ENCODE peak calls at places on chromosomes 16 and 17, in nine cellular contexts. H, B, N, L, S, Q, G, F and U are unnamed samples.

GRCh38 chr16:67312450-67313118 is 14.0 kb downstream of the KCTD19 start:
- DNase-seq in H (no peak), B (no peak), N (no peak), L (no peak), S (no peak), Q (no peak), G (peak), F (no peak), U (no peak)

GRCh38 chr16:8537691-8538342 is 52.5 kb downstream of the TMEM114 start:
- DNase-seq in H (no peak), B (no peak), N (no peak), L (no peak), S (no peak), Q (no peak), G (no peak), F (no peak), U (no peak)

GRCh38 chr16:85945424-85945751 is 46.4 kb downstream of the IRF8 start:
- DNase-seq in H (no peak), B (peak), N (no peak), L (no peak), S (no peak), Q (no peak), G (no peak), F (no peak), U (no peak)

GRCh38 chr17:9371019-9371418 is 204.6 kb downstream of the STX8 start:
- DNase-seq in H (no peak), B (no peak), N (peak), L (no peak), S (no peak), Q (no peak), G (peak), F (no peak), U (no peak)

GRCh38 chr17:33688771-33689170 is 395.7 kb upstream of the ASIC2 start:
- DNase-seq in H (no peak), B (no peak), N (no peak), L (no peak), S (no peak), Q (no peak), G (no peak), F (no peak), U (no peak)

GRCh38 chr17:49404371-49404770 is 10.3 kb downstream of the PHB1 start:
- DNase-seq in H (no peak), B (no peak), N (no peak), L (no peak), S (no peak), Q (no peak), G (no peak), F (peak), U (no peak)

GRCh38 chr16:88074041-88074440 is 122.8 kb downstream of the BANP start:
- DNase-seq in H (no peak), B (no peak), N (no peak), L (no peak), S (no peak), Q (no peak), G (no peak), F (no peak), U (no peak)

GRCh38 chr17:78268191-78268874 is 36.9 kb downstream of the TMEM235 start:
- DNase-seq in H (no peak), B (no peak), N (no peak), L (no peak), S (no peak), Q (no peak), G (no peak), F (no peak), U (no peak)

GRCh38 chr17:2369551-2370210 is 31.2 kb downstream of the MNT start:
- DNase-seq in H (no peak), B (no peak), N (no peak), L (no peak), S (no peak), Q (no peak), G (no peak), F (peak), U (no peak)

GRCh38 chr16:21264226-21265036 is 13.7 kb downstream of the CRYM start:
- DNase-seq in H (no peak), B (peak), N (no peak), L (no peak), S (peak), Q (no peak), G (no peak), F (no peak), U (no peak)

GRCh38 chr17:9115446-9116265 is 94.3 kb downstream of the NTN1 start:
- DNase-seq in H (peak), B (peak), N (peak), L (no peak), S (peak), Q (peak), G (peak), F (no peak), U (peak)

GRCh38 chr17:67830440-67830839 is 5.1 kb downstream of the BPTF start:
- DNase-seq in H (no peak), B (no peak), N (no peak), L (no peak), S (no peak), Q (no peak), G (no peak), F (no peak), U (no peak)

GRCh38 chr17:78671607-78672404 is 94.6 kb upstream of the DNAH17 start:
- DNase-seq in H (no peak), B (no peak), N (no peak), L (no peak), S (no peak), Q (no peak), G (peak), F (no peak), U (no peak)

GRCh38 chr17:19757536-19758180 is 9.6 kb upstream of the ALDH3A1 start:
- DNase-seq in H (no peak), B (no peak), N (no peak), L (no peak), S (no peak), Q (peak), G (no peak), F (no peak), U (no peak)

GRCh38 chr17:21357696-21358095 is 18.5 kb upstream of the KCNJ12 start:
- DNase-seq in H (no peak), B (no peak), N (no peak), L (no peak), S (no peak), Q (no peak), G (no peak), F (no peak), U (no peak)

GRCh38 chr16:83744521-83744981 is 63.2 kb upstream of the HSBP1 start:
- DNase-seq in H (peak), B (no peak), N (no peak), L (no peak), S (no peak), Q (no peak), G (peak), F (no peak), U (peak)

GRCh38 chr17:66711936-66712335 is 123.0 kb upstream of the CACNG5 start:
- DNase-seq in H (no peak), B (no peak), N (no peak), L (no peak), S (no peak), Q (no peak), G (no peak), F (no peak), U (no peak)

GRCh38 chr17:81869221-81870154 is 1.6 kb downstream of the ARHGDIA start:
- DNase-seq in H (no peak), B (no peak), N (peak), L (no peak), S (peak), Q (peak), G (no peak), F (peak), U (no peak)

GRCh38 chr17:13051876-13052275 is 34.0 kb upstream of the ELAC2 start:
- DNase-seq in H (no peak), B (peak), N (no peak), L (no peak), S (no peak), Q (no peak), G (no peak), F (no peak), U (no peak)

GRCh38 chr16:50165473-50165872 is 12.4 kb downstream of the TENT4B start:
- DNase-seq in H (no peak), B (no peak), N (no peak), L (no peak), S (no peak), Q (no peak), G (no peak), F (no peak), U (no peak)

GRCh38 chr17:21214777-21215541 is 998 bp upstream of the TMEM11 start:
- DNase-seq in H (no peak), B (peak), N (peak), L (no peak), S (no peak), Q (no peak), G (no peak), F (peak), U (peak)

GRCh38 chr16:15682105-15682570 is 32.1 kb downstream of the NDE1 start:
- DNase-seq in H (no peak), B (no peak), N (peak), L (peak), S (no peak), Q (no peak), G (peak), F (peak), U (peak)

GRCh38 chr17:75910699-75911098 is 6.0 kb upstream of the MRPL38 start:
- DNase-seq in H (no peak), B (no peak), N (no peak), L (no peak), S (no peak), Q (no peak), G (no peak), F (no peak), U (no peak)

GRCh38 chr17:927611-928461 is 51.7 kb downstream of the NXN start:
- DNase-seq in H (no peak), B (no peak), N (peak), L (no peak), S (peak), Q (no peak), G (peak), F (no peak), U (no peak)

GRCh38 chr17:34401165-34401564 is 38.1 kb upstream of the CCL1 start:
- DNase-seq in H (no peak), B (no peak), N (no peak), L (no peak), S (no peak), Q (no peak), G (no peak), F (no peak), U (no peak)

GRCh38 chr16:63617047-63617989 is 1504.5 kb downstream of the CDH11 start:
- DNase-seq in H (no peak), B (peak), N (no peak), L (no peak), S (no peak), Q (no peak), G (no peak), F (no peak), U (no peak)

GRCh38 chr17:48198950-48199541 is 91.5 kb downstream of the SNX11 start:
- DNase-seq in H (no peak), B (no peak), N (no peak), L (no peak), S (no peak), Q (no peak), G (no peak), F (no peak), U (no peak)

GRCh38 chr16:58709338-58709737 is 24.8 kb upstream of the SLC38A7 start:
- DNase-seq in H (no peak), B (no peak), N (no peak), L (no peak), S (no peak), Q (no peak), G (no peak), F (no peak), U (no peak)

GRCh38 chr16:11665071-11665491 is 3.2 kb upstream of the SNN start:
- DNase-seq in H (no peak), B (no peak), N (no peak), L (no peak), S (no peak), Q (no peak), G (no peak), F (peak), U (no peak)

GRCh38 chr16:57637020-57637419 is 8.6 kb downstream of the ADGRG1 start:
- DNase-seq in H (no peak), B (no peak), N (no peak), L (no peak), S (no peak), Q (no peak), G (no peak), F (no peak), U (peak)
- H3K27ac ChIP-seq in H (peak), B (peak), N (no peak), L (no peak), S (peak), Q (no peak), G (no peak), F (no peak), U (no peak)

GRCh38 chr16:2856061-2856670 is 1.8 kb downstream of the PRSS22 start:
- DNase-seq in H (no peak), B (no peak), N (no peak), L (no peak), S (no peak), Q (no peak), G (no peak), F (peak), U (peak)

GRCh38 chr16:2856686-2857450 is 1.1 kb downstream of the PRSS22 start:
- DNase-seq in H (no peak), B (no peak), N (no peak), L (no peak), S (no peak), Q (no peak), G (no peak), F (no peak), U (peak)

GRCh38 chr16:2857451-2858244 is at the start of gene PRSS22:
- DNase-seq in H (no peak), B (no peak), N (no peak), L (no peak), S (no peak), Q (no peak), G (peak), F (no peak), U (no peak)

GRCh38 chr16:2859686-2860265 is 1.8 kb upstream of the PRSS22 start:
- DNase-seq in H (no peak), B (no peak), N (no peak), L (no peak), S (no peak), Q (no peak), G (no peak), F (no peak), U (peak)

DNA sequence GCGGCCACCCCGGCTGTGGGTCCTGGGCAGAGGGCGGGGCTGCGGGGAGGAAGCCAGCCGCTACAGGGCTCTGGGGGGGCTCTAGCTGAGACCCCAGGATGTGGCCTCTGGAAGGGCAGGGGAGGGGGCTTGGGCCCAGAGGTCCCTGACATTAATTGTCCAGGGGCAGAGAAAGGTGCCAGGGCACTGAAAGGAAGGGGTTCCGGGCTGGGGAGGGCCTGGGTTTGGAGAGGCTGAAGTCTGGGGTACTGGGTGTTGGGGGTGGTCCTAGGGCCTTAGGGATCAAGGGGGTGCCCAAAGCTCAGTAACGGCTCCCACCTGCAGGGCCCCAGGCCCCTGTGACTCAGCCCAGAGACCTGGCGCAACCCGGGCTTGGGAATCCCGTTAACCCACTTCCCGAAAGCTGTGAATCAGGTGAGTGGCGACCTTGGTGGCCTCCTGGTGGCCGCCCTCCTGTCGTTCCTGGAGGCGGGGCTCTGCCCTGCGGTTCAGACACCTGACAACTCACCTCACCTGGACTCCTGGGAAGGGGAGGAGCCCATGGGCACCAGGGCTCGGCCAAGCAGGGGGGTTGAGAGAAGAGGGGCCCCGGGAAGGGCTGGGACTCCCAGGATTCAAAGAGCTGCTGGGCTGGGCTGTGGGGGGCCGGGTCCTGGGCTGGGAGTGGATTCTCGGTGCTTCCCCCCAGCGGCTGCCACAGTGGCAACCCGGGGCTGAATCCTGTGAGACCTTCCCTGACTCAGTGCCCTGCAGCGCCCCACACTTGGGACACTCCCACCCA is 465 bp upstream of the PRSS22 start:
- DNase-seq in H (no peak), B (no peak), N (no peak), L (no peak), S (no peak), Q (no peak), G (no peak), F (no peak), U (no peak)
- TF ChIP-seq CTCF in H (no peak), B (no peak), N (no peak), L (no peak), S (no peak), Q (no peak), G (no peak), F (peak), U (no peak)

DNA sequence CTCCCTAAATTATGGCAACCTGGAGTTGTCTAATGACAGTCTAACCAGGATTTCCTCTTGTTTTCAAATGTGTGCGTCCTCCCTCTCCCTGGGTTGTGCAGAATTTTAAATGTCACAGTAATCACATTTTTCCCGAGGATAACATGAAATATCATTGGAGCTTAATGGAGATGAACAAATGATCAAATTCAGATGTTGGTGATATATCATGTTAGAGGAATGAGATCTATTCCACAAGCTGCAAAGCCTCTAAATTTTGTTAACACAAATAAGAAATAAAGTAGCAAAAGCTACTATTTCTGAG is 86.9 kb upstream of the HLF start:
- DNase-seq in H (no peak), B (no peak), N (no peak), L (no peak), S (no peak), Q (no peak), G (no peak), F (no peak), U (no peak)
- H3K4me3 ChIP-seq in H (no peak), B (no peak), N (no peak), L (no peak), S (no peak), Q (no peak), G (no peak), F (no peak), U (no peak)

DNA sequence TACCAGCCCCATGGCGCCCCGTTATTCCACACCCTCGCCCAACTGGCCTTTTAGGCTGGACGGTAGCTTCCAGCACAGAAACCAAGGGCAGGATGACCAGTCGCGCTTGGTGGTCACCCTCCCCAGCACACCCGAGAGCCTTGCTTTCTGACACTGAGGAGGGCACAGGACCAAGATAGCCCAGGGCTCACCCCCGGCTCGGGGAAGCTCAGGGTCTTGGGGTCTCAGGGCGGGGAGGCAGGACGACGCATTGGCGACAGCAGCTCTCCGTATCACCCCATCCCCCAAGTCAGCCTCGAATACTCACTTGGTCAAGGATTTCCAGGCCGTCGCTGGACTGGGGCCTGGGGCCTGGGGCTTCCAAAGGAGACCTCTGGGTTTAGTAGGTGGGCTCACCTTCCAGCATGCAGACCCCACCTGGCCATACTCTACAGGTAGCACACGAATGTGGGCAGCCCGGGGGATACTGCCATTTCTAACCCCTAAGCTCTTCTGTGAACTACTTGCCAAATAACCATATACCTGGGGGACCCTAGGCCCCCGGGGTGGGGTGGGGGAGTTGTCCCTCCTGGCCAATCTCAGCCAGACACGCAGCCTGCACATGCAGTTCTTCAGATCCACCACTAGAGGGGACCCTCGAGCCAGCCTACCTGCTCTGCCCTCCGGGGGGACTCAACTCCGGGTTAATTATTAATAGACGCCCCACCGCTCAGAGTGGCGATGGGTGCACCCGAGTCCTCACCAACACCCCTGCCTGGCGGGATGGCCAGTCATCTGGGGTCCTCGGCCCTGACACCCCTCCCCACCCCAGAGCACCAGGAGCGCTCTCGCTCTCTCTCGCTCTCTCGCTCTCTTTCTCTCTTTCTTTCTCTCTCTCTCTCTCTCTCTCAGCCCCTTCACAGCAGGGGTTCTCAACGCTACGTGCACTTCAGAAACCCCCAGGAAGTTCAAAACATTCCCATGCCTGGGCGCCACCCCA is 30.0 kb downstream of the TBC1D16 start:
- DNase-seq in H (no peak), B (peak), N (peak), L (no peak), S (peak), Q (no peak), G (peak), F (peak), U (no peak)
- H3K27ac ChIP-seq in H (no peak), B (no peak), N (peak), L (no peak), S (no peak), Q (no peak), G (no peak), F (no peak), U (no peak)

GRCh38 chr16:23840310-23840709 is 4.5 kb downstream of the PRKCB start:
- DNase-seq in H (no peak), B (no peak), N (no peak), L (no peak), S (no peak), Q (no peak), G (no peak), F (no peak), U (no peak)

GRCh38 chr16:23837553-23838308 is 1.9 kb downstream of the PRKCB start:
- DNase-seq in H (no peak), B (peak), N (no peak), L (no peak), S (no peak), Q (no peak), G (no peak), F (peak), U (no peak)

GRCh38 chr16:23836404-23837291 is 865 bp downstream of the PRKCB start:
- DNase-seq in H (no peak), B (peak), N (no peak), L (no peak), S (no peak), Q (no peak), G (no peak), F (peak), U (no peak)

GRCh38 chr16:23836078-23836403 is 258 bp downstream of the PRKCB start:
- DNase-seq in H (no peak), B (no peak), N (no peak), L (no peak), S (no peak), Q (no peak), G (no peak), F (no peak), U (no peak)

DNA sequence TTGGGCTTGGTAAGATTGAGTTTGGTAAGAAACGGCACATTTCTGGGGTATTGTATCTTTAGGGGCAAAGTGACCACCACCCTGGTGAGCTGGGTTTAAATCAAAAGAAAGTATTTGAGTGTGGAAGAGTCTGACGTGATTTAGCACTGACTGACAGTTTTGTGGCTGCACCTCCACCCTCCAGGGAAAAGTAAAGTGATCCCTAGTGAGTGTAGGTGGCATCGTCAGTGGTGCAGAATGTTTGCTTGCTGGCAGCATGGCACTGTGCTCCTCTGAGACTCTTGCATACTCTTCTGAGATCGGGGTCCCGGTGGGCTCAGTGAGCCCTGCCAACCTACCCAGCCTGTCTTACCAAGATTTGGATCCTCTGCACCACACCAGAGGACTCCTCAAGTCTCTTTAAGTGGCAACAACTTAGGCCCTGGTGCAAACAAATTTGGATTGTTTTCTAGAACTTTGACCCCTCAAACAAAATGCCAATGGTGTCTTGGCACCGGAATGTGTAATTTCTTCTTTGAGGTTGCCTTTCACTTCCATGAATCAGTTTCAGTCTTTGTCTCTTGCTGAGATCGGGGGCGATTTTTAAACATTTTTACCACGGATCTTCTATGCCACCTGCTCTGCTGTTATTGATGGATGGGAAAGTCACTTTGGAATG is 2.8 kb downstream of the PRKCB start:
- DNase-seq in H (no peak), B (no peak), N (no peak), L (no peak), S (no peak), Q (no peak), G (no peak), F (no peak), U (no peak)
- TF ChIP-seq CTCF in H (no peak), B (no peak), N (no peak), L (no peak), S (no peak), Q (no peak), G (no peak), F (no peak), U (no peak)